ENCODE peak calls at places on chromosomes 13 and 19, in eight cellular contexts. C is Peyer's patch, G is lower leg skin, M is testis, Y is IMR-90, Q is esophagus squamous epithelium, S is breast epithelium, T is A549. U is an unnamed sample.

GRCh38 chr13:109862627-109863026 is 76.2 kb upstream of the IRS2 start:
- DNase-seq in C (no peak), Q (no peak), M (no peak), S (no peak), G (no peak), Y (peak), T (no peak), U (no peak)

GRCh38 chr19:38650911-38651584 is 3.6 kb downstream of the ACTN4 start:
- DNase-seq in C (no peak), Q (no peak), S (no peak), Y (peak), M (no peak), T (peak), G (no peak), U (no peak)

GRCh38 chr13:20828540-20829364 is 55.0 kb upstream of the EEF1AKMT1 start:
- DNase-seq in G (no peak), M (no peak), C (no peak), Y (peak), Q (no peak), S (no peak), T (peak), U (no peak)

GRCh38 chr13:65112123-65113075 is 2117.7 kb downstream of the PCDH9 start:
- DNase-seq in M (no peak), Y (peak), C (no peak), Q (no peak), S (no peak), G (no peak), T (peak), U (no peak)

GRCh38 chr13:57409121-57409520 is 222.4 kb upstream of the PCDH17 start:
- DNase-seq in G (no peak), T (no peak), S (no peak), Y (no peak), C (no peak), Q (no peak), M (no peak), U (no peak)

GRCh38 chr19:19095691-19096090 is 31.9 kb downstream of the SLC25A42 start:
- DNase-seq in M (no peak), T (no peak), G (no peak), Q (no peak), Y (no peak), S (no peak), C (no peak), U (no peak)

GRCh38 chr19:45187421-45188100 is 9.0 kb downstream of the BLOC1S3 start:
- DNase-seq in T (no peak), C (no peak), S (no peak), Q (no peak), Y (no peak), M (no peak), G (no peak), U (no peak)

GRCh38 chr13:20126460-20127262 is 34.2 kb downstream of the GJA3 start:
- DNase-seq in Q (no peak), Y (no peak), G (no peak), T (no peak), S (no peak), C (no peak), M (no peak), U (no peak)

GRCh38 chr19:42596391-42597071 is 1.8 kb upstream of the CEACAM8 start:
- DNase-seq in C (peak), T (peak), Y (no peak), M (peak), S (no peak), G (no peak), Q (no peak), U (peak)

GRCh38 chr19:49874503-49875157 is 2.5 kb downstream of the AKT1S1 start:
- DNase-seq in Y (no peak), G (no peak), T (no peak), M (no peak), S (no peak), Q (no peak), C (no peak), U (no peak)

GRCh38 chr13:101309014-101309619 is 107.2 kb downstream of the NALCN start:
- DNase-seq in Q (no peak), Y (peak), S (no peak), T (no peak), G (no peak), M (no peak), C (no peak), U (no peak)

GRCh38 chr19:31546561-31546960 is 197.3 kb upstream of the TSHZ3 start:
- DNase-seq in S (no peak), Q (no peak), G (no peak), M (no peak), Y (no peak), C (no peak), T (no peak), U (no peak)

GRCh38 chr19:8608858-8609209 is 1.7 kb downstream of the ADAMTS10 start:
- DNase-seq in M (no peak), S (no peak), C (no peak), T (no peak), G (no peak), Q (no peak), Y (no peak), U (no peak)
- H3K4me3 ChIP-seq in M (peak), S (peak), C (peak), T (peak), G (no peak), Q (peak), Y (peak), U (peak)

DNA sequence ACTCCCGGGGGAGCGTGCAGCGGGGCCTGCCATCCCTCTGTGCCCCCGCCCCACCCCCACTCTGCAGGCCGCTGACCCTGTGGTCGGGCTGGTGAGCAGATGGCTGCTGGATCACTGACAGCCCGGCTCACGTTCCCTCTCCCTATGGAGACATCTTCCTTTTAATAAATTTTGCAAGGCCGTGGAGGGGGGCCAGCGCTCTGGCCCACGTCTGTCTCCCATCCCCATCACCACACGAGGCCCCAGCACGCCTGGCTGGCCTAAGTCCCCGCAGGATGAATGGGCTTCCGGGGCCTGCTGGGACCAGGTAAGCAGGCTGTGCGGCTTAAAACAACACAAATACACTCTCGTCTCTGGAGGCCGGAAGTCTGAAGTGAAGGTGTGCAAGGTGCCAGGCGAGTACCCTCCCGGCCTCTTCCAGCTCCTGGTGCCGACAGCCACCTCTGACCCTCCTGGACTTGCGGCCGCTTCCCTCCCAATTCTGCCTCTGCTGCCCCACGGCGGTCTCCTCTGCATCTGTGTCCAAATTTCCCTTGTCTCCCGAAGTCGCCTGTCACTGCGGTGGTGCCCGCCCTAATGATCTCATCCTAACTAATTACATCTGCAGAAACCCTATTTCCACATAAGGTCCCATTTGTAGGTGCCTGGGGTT is 8.3 kb upstream of the PTBP1 start:
- DNase-seq in Y (no peak), S (no peak), G (no peak), Q (no peak), T (no peak), C (no peak), M (no peak), U (no peak)
- TF ChIP-seq POLR2A in Y (no peak), S (no peak), G (no peak), Q (no peak), T (no peak), C (no peak), M (no peak), U (no peak)

DNA sequence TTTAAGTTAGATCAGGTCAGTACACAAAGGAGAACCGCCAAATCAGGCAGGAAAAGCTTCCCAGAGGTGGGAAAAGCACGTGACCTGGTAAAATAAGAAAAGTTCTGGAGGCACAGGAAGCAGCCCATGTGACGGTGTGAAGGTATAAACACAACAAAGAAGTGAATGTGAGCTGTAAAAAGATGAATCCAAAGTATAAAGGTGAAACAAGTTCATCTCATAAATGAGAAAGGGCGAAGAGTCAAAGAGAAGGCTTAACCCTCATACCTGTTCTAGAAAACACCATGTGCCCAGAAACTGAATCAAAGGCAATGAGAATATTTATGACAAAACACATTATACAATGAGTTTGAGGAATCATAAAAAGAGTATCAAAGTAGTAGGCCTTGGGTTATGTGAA is 47.0 kb downstream of the USP12 start:
- DNase-seq in M (no peak), C (no peak), T (no peak), G (no peak), S (no peak), Q (no peak), Y (no peak), U (no peak)
- H3K4me3 ChIP-seq in M (no peak), C (no peak), T (no peak), G (no peak), S (no peak), Q (no peak), Y (no peak), U (no peak)

DNA sequence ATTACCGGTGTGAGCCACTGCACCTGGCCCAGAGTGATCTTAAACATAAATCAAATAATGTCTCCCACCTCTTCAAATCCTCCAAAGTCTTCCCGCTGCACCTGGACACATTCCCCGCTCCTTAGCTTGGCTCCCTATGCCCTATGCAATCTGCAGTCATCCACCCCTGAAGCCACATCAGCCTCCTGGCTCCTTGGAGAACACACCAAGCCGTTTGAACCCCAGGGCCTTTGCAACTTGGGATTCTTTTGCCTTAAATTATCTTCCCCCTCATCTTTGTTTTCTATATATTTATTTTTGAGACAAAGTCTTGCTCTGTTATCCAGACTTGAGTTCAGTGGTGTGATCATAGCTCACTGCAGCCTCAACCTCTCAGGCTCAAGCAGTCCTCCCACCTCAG is 2.7 kb upstream of the DNAAF3 start:
- DNase-seq in Y (no peak), T (no peak), G (no peak), Q (no peak), S (no peak), M (no peak), C (no peak), U (no peak)
- TF ChIP-seq POLR2A in Y (no peak), T (no peak), G (no peak), Q (no peak), S (no peak), M (no peak), C (no peak), U (no peak)

GRCh38 chr19:56671613-56671994 is at the start of gene ZNF835:
- DNase-seq in G (peak), Q (peak), S (peak), T (no peak), M (peak), C (peak), Y (no peak), U (peak)

GRCh38 chr19:56668676-56669075 is 2.9 kb downstream of the ZNF835 start:
- DNase-seq in G (no peak), T (no peak), Y (no peak), M (no peak), S (no peak), Q (no peak), C (no peak), U (no peak)

GRCh38 chr19:56670961-56671612 is 470 bp downstream of the ZNF835 start:
- DNase-seq in M (no peak), S (no peak), G (no peak), Q (no peak), Y (no peak), C (no peak), T (no peak), U (no peak)

GRCh38 chr19:56667311-56667870 is 4.2 kb downstream of the ZNF835 start:
- DNase-seq in G (no peak), C (no peak), T (no peak), M (no peak), S (no peak), Q (no peak), Y (no peak), U (no peak)

GRCh38 chr19:56670401-56670960 is 1.1 kb downstream of the ZNF835 start:
- DNase-seq in G (no peak), M (no peak), Q (no peak), C (no peak), Y (no peak), T (no peak), S (no peak), U (no peak)
- H3K4me3 ChIP-seq in G (no peak), M (peak), Q (peak), C (no peak), Y (no peak), T (no peak), S (peak), U (no peak)